ENCODE peak calls at places on chromosomes 13 and 19, in five cellular contexts. A is tibial nerve, K is WTC11, R is epithelial cell of proximal tubule, D is LNCaP clone FGC. T is an unnamed sample.

GRCh38 chr13:30907167-30907761 is 1.2 kb downstream of the MEDAG start:
- DNase-seq in A (no peak), K (no peak), R (no peak), D (no peak), T (no peak)

GRCh38 chr19:17873661-17874422 is 2.1 kb downstream of the SLC5A5 start:
- DNase-seq in A (no peak), K (peak), R (no peak), D (no peak), T (peak)

GRCh38 chr13:111943229-111943795 is 123.6 kb upstream of the SOX1 start:
- DNase-seq in A (no peak), K (no peak), R (no peak), D (no peak), T (no peak)

GRCh38 chr13:28552288-28552687 is 57.4 kb upstream of the FLT1 start:
- DNase-seq in A (no peak), K (no peak), R (no peak), D (no peak), T (no peak)

GRCh38 chr13:35894636-35895035 is 236.5 kb downstream of the DCLK1 start:
- DNase-seq in A (no peak), K (no peak), R (no peak), D (no peak), T (no peak)

GRCh38 chr19:37817180-37817911 is 38.0 kb upstream of the ZNF573 start:
- DNase-seq in A (peak), K (peak), R (no peak), D (no peak), T (peak)

GRCh38 chr13:42892760-42893159 is 99.3 kb downstream of the EPSTI1 start:
- DNase-seq in A (no peak), K (no peak), R (no peak), D (no peak), T (no peak)

GRCh38 chr13:111460548-111461444 is 140.4 kb downstream of the TEX29 start:
- DNase-seq in A (peak), K (peak), R (no peak), D (peak), T (peak)

GRCh38 chr13:58869566-58869965 is 1238.0 kb downstream of the PCDH17 start:
- DNase-seq in A (no peak), K (no peak), R (no peak), D (no peak), T (no peak)

GRCh38 chr13:96053003-96053703 is at the start of gene UGGT2:
- DNase-seq in A (peak), K (peak), R (no peak), D (peak), T (peak)

GRCh38 chr13:101155920-101156319 is 260.4 kb downstream of the NALCN start:
- DNase-seq in A (no peak), K (no peak), R (no peak), D (no peak), T (no peak)

GRCh38 chr13:20550799-20551198 is 16.2 kb upstream of the IFT88 start:
- DNase-seq in A (no peak), K (no peak), R (no peak), D (no peak), T (no peak)

GRCh38 chr19:2149980-2150793 is 1.2 kb downstream of the AP3D1 start:
- DNase-seq in A (no peak), K (no peak), R (no peak), D (no peak), T (no peak)

GRCh38 chr19:1744822-1745563 is 8.3 kb upstream of the ONECUT3 start:
- DNase-seq in A (no peak), K (no peak), R (no peak), D (no peak), T (no peak)

GRCh38 chr13:73708393-73708985 is 425.7 kb downstream of the KLF12 start:
- DNase-seq in A (peak), K (peak), R (peak), D (no peak), T (peak)

GRCh38 chr19:42850981-42851717 is 28.4 kb downstream of the PSG1 start:
- DNase-seq in A (peak), K (no peak), R (peak), D (no peak), T (no peak)

GRCh38 chr13:98977568-98978270 is at the start of gene DOCK9:
- DNase-seq in A (peak), K (peak), R (no peak), D (no peak), T (peak)

GRCh38 chr13:98556968-98557591 is 19.8 kb downstream of the STK24 start:
- DNase-seq in A (no peak), K (no peak), R (no peak), D (no peak), T (no peak)

GRCh38 chr13:100273576-100273975 is 184.7 kb downstream of the PCCA start:
- DNase-seq in A (no peak), K (no peak), R (no peak), D (no peak), T (no peak)

GRCh38 chr13:104327217-104327616 is 1261.0 kb upstream of the SLC10A2 start:
- DNase-seq in A (no peak), K (no peak), R (no peak), D (no peak), T (no peak)

GRCh38 chr13:113562085-113562749 is 22.3 kb upstream of the TFDP1 start:
- DNase-seq in A (peak), K (peak), R (no peak), D (no peak), T (peak)

GRCh38 chr19:27780367-27781065 is 1432.4 kb downstream of the UQCRFS1 start:
- DNase-seq in A (no peak), K (no peak), R (no peak), D (no peak), T (no peak)

GRCh38 chr19:29650988-29651387 is 14.3 kb upstream of the PLEKHF1 start:
- DNase-seq in A (no peak), K (no peak), R (no peak), D (no peak), T (no peak)

GRCh38 chr19:47005873-47006272 is 13.8 kb upstream of the NPAS1 start:
- DNase-seq in A (no peak), K (no peak), R (no peak), D (no peak), T (no peak)

GRCh38 chr13:107865643-107866006 is 349.7 kb downstream of the LIG4 start:
- DNase-seq in A (no peak), K (no peak), R (no peak), D (no peak), T (no peak)

DNA sequence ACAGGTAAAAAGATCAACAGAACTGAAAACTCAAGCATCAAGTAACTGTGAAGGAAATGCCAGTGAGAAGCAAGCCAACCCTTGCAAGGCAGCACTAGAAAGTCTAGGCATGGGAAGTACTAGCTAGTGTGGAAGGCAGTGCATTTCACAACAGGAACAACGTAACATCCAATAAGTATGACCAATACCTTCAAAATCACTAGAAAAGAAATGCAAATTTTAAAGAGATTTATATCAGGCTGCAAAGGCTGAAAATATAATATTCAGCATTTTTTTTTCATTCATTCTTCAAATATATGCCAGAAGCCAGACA is 121.9 kb downstream of the DLEU7 start:
- DNase-seq in A (no peak), K (no peak), R (no peak), D (no peak), T (no peak)
- TF ChIP-seq CTCF in A (no peak), K (no peak), R (no peak), D (no peak), T (no peak)

GRCh38 chr19:16316506-16316882 is 8.1 kb upstream of the KLF2 start:
- DNase-seq in A (no peak), K (no peak), R (no peak), D (no peak), T (no peak)
- TF ChIP-seq CTCF in A (no peak), K (no peak), R (no peak), D (no peak), T (no peak)

GRCh38 chr13:92414851-92415250 is 811.8 kb upstream of the GPC6 start:
- DNase-seq in A (no peak), K (no peak), R (no peak), D (no peak), T (no peak)
- TF ChIP-seq CTCF in A (no peak), K (no peak), R (no peak), D (no peak), T (no peak)

GRCh38 chr19:8352134-8352827 is 9.2 kb upstream of the KANK3 start:
- DNase-seq in A (no peak), K (no peak), R (no peak), D (no peak), T (no peak)
- TF ChIP-seq CTCF in A (no peak), K (no peak), R (no peak), D (no peak), T (no peak)

GRCh38 chr13:51257187-51257586 is 35.0 kb downstream of the FAM124A start:
- DNase-seq in A (no peak), K (no peak), R (no peak), D (no peak), T (no peak)
- TF ChIP-seq CTCF in A (no peak), K (no peak), R (peak), D (no peak), T (no peak)

GRCh38 chr19:5154129-5154798 is 185.4 kb downstream of the KDM4B start:
- DNase-seq in A (no peak), K (peak), R (no peak), D (no peak), T (peak)
- TF ChIP-seq CTCF in A (peak), K (peak), R (peak), D (peak), T (peak)

GRCh38 chr19:11234486-11235075 is 4.8 kb upstream of the ANGPTL8 start:
- DNase-seq in A (no peak), K (no peak), R (no peak), D (no peak), T (no peak)
- TF ChIP-seq CTCF in A (no peak), K (no peak), R (no peak), D (no peak), T (no peak)

GRCh38 chr13:45194081-45194939 is 6.5 kb downstream of the KCTD4 start:
- DNase-seq in A (peak), K (peak), R (peak), D (no peak), T (no peak)
- TF ChIP-seq CTCF in A (peak), K (no peak), R (peak), D (no peak), T (peak)

GRCh38 chr13:24627090-24627714 is 53.0 kb upstream of the ATP12A start:
- DNase-seq in A (no peak), K (peak), R (no peak), D (no peak), T (peak)
- TF ChIP-seq CTCF in A (peak), K (peak), R (peak), D (peak), T (peak)

GRCh38 chr19:33703821-33704220 is 82.1 kb downstream of the CHST8 start:
- DNase-seq in A (no peak), K (no peak), R (no peak), D (no peak), T (no peak)

GRCh38 chr19:33704271-33704670 is 82.5 kb downstream of the CHST8 start:
- DNase-seq in A (no peak), K (no peak), R (no peak), D (no peak), T (no peak)

GRCh38 chr19:33705860-33706259 is 84.1 kb downstream of the CHST8 start:
- DNase-seq in A (no peak), K (no peak), R (no peak), D (no peak), T (no peak)

GRCh38 chr19:33703438-33703750 is 81.6 kb downstream of the CHST8 start:
- DNase-seq in A (no peak), K (no peak), R (no peak), D (no peak), T (no peak)

DNA sequence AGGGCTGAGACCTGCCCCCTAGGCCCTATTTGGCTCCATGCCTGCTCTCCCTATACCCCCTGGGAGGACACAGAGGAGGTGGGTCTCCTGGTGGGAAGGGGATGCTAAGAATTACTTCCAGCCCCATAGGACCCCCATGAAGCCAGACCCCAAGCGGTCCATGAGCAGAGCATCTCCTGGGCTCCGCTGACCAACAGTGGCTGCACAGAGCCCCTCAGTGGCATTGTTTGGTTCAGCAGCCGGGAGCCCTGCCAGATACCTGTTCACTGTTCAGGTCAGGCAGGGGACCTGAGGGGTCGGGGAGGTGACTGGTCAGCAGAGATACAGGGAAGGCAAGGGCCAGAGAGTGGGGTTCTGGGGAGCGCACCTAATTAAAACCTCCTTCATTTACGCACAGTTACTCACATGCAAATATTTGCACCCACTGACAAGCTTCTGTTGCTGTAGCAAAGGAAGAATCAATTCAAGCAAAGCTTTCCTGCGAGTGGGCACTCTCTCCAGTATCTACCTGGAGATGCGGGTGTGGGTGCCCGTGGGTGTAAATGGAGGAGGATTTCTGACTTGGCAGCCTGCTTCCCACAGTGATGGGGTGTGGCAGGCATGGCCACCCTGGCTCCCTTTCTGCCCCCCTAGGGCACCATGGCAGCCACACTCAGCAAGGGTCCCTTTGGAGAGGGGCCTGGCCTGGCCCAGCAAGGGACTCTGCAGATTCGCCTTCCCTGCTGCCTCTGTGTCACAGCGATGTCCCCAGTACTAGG is 83.5 kb downstream of the CHST8 start:
- DNase-seq in A (no peak), K (peak), R (no peak), D (no peak), T (no peak)
- TF ChIP-seq CTCF in A (no peak), K (no peak), R (no peak), D (peak), T (no peak)

T was measured in nephron progenitor cell.